ENCODE peak calls at places on chromosomes 5 and 9, in six cellular contexts. One of them, this sample, is unnamed.

GRCh38 chr9:84773023-84773422 is 103.5 kb downstream of the NTRK2 start:
- DNase-seq in testis: no peak
- DNase-seq in progenitor cell of endocrine pancreas: no peak
- DNase-seq in foreskin fibroblast: peak; percentile 60
- DNase-seq in colonic mucosa: no peak
- DNase-seq in AG04449: peak; percentile 38
- DNase-seq in this sample: no peak

GRCh38 chr5:107805819-107806218 is 135.1 kb upstream of the EFNA5 start:
- DNase-seq in testis: no peak
- DNase-seq in colonic mucosa: no peak
- DNase-seq in progenitor cell of endocrine pancreas: no peak
- DNase-seq in AG04449: no peak
- DNase-seq in foreskin fibroblast: no peak
- DNase-seq in this sample: no peak

GRCh38 chr9:106333487-106333886 is 529.5 kb upstream of the ZNF462 start:
- DNase-seq in progenitor cell of endocrine pancreas: no peak
- DNase-seq in AG04449: no peak
- DNase-seq in testis: no peak
- DNase-seq in colonic mucosa: no peak
- DNase-seq in foreskin fibroblast: no peak
- DNase-seq in this sample: no peak

GRCh38 chr5:76401801-76402250 is 1.3 kb upstream of the IQGAP2 start:
- DNase-seq in progenitor cell of endocrine pancreas: no peak
- DNase-seq in colonic mucosa: no peak
- DNase-seq in foreskin fibroblast: no peak
- DNase-seq in AG04449: no peak
- DNase-seq in testis: no peak
- DNase-seq in this sample: no peak

GRCh38 chr9:83537331-83538171 is 650 bp downstream of the FRMD3 start:
- DNase-seq in progenitor cell of endocrine pancreas: no peak
- DNase-seq in testis: no peak
- DNase-seq in foreskin fibroblast: peak; percentile 64
- DNase-seq in AG04449: no peak
- DNase-seq in colonic mucosa: peak; percentile 20
- DNase-seq in this sample: no peak

GRCh38 chr9:133000842-133001241 is 22.3 kb downstream of the GFI1B start:
- DNase-seq in colonic mucosa: no peak
- DNase-seq in AG04449: no peak
- DNase-seq in progenitor cell of endocrine pancreas: no peak
- DNase-seq in testis: no peak
- DNase-seq in foreskin fibroblast: no peak
- DNase-seq in this sample: no peak

GRCh38 chr5:38396766-38397165 is 138.4 kb downstream of the EGFLAM start:
- DNase-seq in colonic mucosa: no peak
- DNase-seq in foreskin fibroblast: no peak
- DNase-seq in AG04449: no peak
- DNase-seq in progenitor cell of endocrine pancreas: no peak
- DNase-seq in testis: no peak
- DNase-seq in this sample: no peak

GRCh38 chr5:91885291-91886265 is 502.5 kb upstream of the ARRDC3 start:
- DNase-seq in foreskin fibroblast: peak; percentile 2
- DNase-seq in progenitor cell of endocrine pancreas: no peak
- DNase-seq in colonic mucosa: no peak
- DNase-seq in AG04449: no peak
- DNase-seq in testis: no peak
- DNase-seq in this sample: no peak

GRCh38 chr9:135408676-135409254 is 70.8 kb upstream of the PPP1R26 start:
- DNase-seq in testis: no peak
- DNase-seq in AG04449: no peak
- DNase-seq in colonic mucosa: no peak
- DNase-seq in progenitor cell of endocrine pancreas: no peak
- DNase-seq in foreskin fibroblast: no peak
- DNase-seq in this sample: no peak

GRCh38 chr5:141992349-141992963 is 20.4 kb downstream of the GNPDA1 start:
- DNase-seq in colonic mucosa: peak; percentile 79
- DNase-seq in foreskin fibroblast: peak; percentile 77
- DNase-seq in progenitor cell of endocrine pancreas: peak; percentile 53
- DNase-seq in testis: peak; percentile 90
- DNase-seq in AG04449: no peak
- DNase-seq in this sample: no peak

GRCh38 chr5:173812811-173813550 is 75.2 kb upstream of the CPEB4 start:
- DNase-seq in progenitor cell of endocrine pancreas: no peak
- DNase-seq in testis: no peak
- DNase-seq in foreskin fibroblast: peak; percentile 41
- DNase-seq in colonic mucosa: no peak
- DNase-seq in AG04449: no peak
- DNase-seq in this sample: no peak

GRCh38 chr5:142602720-142603245 is 83.1 kb downstream of the FGF1 start:
- DNase-seq in AG04449: no peak
- DNase-seq in testis: no peak
- DNase-seq in colonic mucosa: no peak
- DNase-seq in foreskin fibroblast: no peak
- DNase-seq in progenitor cell of endocrine pancreas: no peak
- DNase-seq in this sample: no peak

GRCh38 chr9:33139421-33140228 is 27.5 kb downstream of the B4GALT1 start:
- DNase-seq in progenitor cell of endocrine pancreas: no peak
- DNase-seq in foreskin fibroblast: peak; percentile 95
- DNase-seq in testis: peak; percentile 96
- DNase-seq in AG04449: no peak
- DNase-seq in colonic mucosa: peak; percentile 58
- DNase-seq in this sample: no peak

GRCh38 chr5:10652606-10653005 is 88.7 kb downstream of the ANKRD33B start:
- DNase-seq in progenitor cell of endocrine pancreas: no peak
- DNase-seq in colonic mucosa: no peak
- DNase-seq in foreskin fibroblast: no peak
- DNase-seq in testis: no peak
- DNase-seq in AG04449: no peak
- DNase-seq in this sample: no peak

GRCh38 chr5:19140276-19140675 is 847.7 kb downstream of the CDH18 start:
- DNase-seq in colonic mucosa: no peak
- DNase-seq in progenitor cell of endocrine pancreas: no peak
- DNase-seq in testis: no peak
- DNase-seq in foreskin fibroblast: no peak
- DNase-seq in AG04449: no peak
- DNase-seq in this sample: no peak

GRCh38 chr5:169566202-169566601 is 17.4 kb upstream of the SPDL1 start:
- DNase-seq in progenitor cell of endocrine pancreas: no peak
- DNase-seq in AG04449: no peak
- DNase-seq in foreskin fibroblast: no peak
- DNase-seq in colonic mucosa: no peak
- DNase-seq in testis: no peak
- DNase-seq in this sample: no peak

GRCh38 chr5:72224946-72225427 is 95.1 kb downstream of the MRPS27 start:
- DNase-seq in foreskin fibroblast: no peak
- DNase-seq in testis: no peak
- DNase-seq in progenitor cell of endocrine pancreas: no peak
- DNase-seq in AG04449: peak; percentile 59
- DNase-seq in colonic mucosa: no peak
- DNase-seq in this sample: no peak

GRCh38 chr5:96876292-96876850 is at the start of gene ERAP2:
- DNase-seq in AG04449: no peak
- DNase-seq in testis: no peak
- DNase-seq in progenitor cell of endocrine pancreas: no peak
- DNase-seq in colonic mucosa: peak; percentile 40
- DNase-seq in foreskin fibroblast: peak; percentile 60
- DNase-seq in this sample: no peak

GRCh38 chr9:105088088-105088487 is 156.4 kb upstream of the SLC44A1 start:
- DNase-seq in colonic mucosa: no peak
- DNase-seq in AG04449: no peak
- DNase-seq in foreskin fibroblast: no peak
- DNase-seq in progenitor cell of endocrine pancreas: no peak
- DNase-seq in testis: no peak
- DNase-seq in this sample: no peak

GRCh38 chr5:132074772-132075718 is 1.5 kb downstream of the CSF2 start:
- DNase-seq in AG04449: no peak
- DNase-seq in progenitor cell of endocrine pancreas: no peak
- DNase-seq in testis: no peak
- DNase-seq in colonic mucosa: no peak
- DNase-seq in foreskin fibroblast: no peak
- DNase-seq in this sample: no peak

GRCh38 chr9:69535296-69535832 is 136.8 kb downstream of the APBA1 start:
- DNase-seq in colonic mucosa: no peak
- DNase-seq in progenitor cell of endocrine pancreas: no peak
- DNase-seq in foreskin fibroblast: no peak
- DNase-seq in AG04449: no peak
- DNase-seq in testis: no peak
- DNase-seq in this sample: no peak

GRCh38 chr5:131716650-131717049 is 80.2 kb downstream of the FNIP1 start:
- DNase-seq in progenitor cell of endocrine pancreas: no peak
- DNase-seq in testis: no peak
- DNase-seq in colonic mucosa: no peak
- DNase-seq in AG04449: no peak
- DNase-seq in foreskin fibroblast: no peak
- DNase-seq in this sample: no peak

GRCh38 chr5:54753753-54754152 is 231.6 kb downstream of the ESM1 start:
- DNase-seq in foreskin fibroblast: no peak
- DNase-seq in AG04449: no peak
- DNase-seq in progenitor cell of endocrine pancreas: no peak
- DNase-seq in colonic mucosa: no peak
- DNase-seq in testis: no peak
- DNase-seq in this sample: no peak

DNA sequence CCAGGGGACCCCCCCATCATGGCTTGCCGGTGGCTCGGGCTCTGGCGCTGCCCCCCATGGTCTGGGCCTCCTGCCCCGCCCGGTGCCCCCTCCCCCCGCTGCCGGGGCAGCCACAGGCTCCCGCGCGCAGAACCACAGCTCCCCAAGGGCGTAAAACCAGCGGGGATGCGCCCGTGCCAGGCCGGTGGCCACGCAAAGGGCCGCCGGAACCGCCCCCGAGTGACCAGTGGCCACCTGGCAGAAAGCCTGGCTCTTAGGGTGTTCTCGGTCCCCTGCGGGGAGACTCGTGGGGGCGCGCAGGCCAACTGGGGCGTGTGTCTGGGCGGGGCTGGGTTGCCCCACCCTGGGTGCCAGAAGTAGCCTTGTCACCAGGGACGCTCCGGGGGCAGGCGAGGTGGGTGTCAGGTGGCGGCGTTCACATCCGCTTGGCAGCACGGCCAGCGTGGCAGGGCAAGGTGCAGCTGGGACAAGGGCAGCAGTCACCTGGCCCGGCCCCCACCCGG is 515 bp upstream of the AGPAT2 start:
- DNase-seq in foreskin fibroblast: no peak
- DNase-seq in progenitor cell of endocrine pancreas: no peak
- DNase-seq in colonic mucosa: peak; percentile 87
- DNase-seq in testis: no peak
- DNase-seq in AG04449: no peak
- DNase-seq in this sample: no peak
- TF ChIP-seq CTCF in foreskin fibroblast: no peak
- TF ChIP-seq CTCF in progenitor cell of endocrine pancreas: no peak
- TF ChIP-seq CTCF in colonic mucosa: no peak
- TF ChIP-seq CTCF in testis: no peak
- TF ChIP-seq CTCF in AG04449: no peak
- TF ChIP-seq CTCF in this sample: no peak

DNA sequence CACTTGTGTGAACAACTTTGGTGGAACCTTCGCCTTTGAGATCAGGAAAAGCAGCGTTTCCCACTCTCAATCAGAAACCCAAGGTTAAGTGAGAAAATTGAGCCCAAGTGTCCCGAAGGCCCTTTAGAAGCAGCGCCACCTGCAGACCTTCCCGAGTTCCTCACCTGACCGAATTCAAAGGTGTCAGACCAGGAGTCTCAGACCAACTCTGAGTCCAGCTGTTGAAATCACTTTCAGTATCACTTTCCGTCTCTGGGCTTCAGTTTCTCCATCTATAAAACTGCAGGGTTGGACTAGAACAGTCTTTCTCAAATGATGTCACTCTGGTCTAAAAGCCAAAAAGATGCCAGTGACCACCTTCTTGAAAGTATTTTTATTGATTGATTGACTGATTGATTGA is 31.7 kb upstream of the GRHPR start:
- DNase-seq in progenitor cell of endocrine pancreas: no peak
- DNase-seq in testis: no peak
- DNase-seq in colonic mucosa: peak; percentile 63
- DNase-seq in foreskin fibroblast: no peak
- DNase-seq in AG04449: no peak
- DNase-seq in this sample: no peak
- TF ChIP-seq CTCF in progenitor cell of endocrine pancreas: peak; percentile 54
- TF ChIP-seq CTCF in testis: no peak
- TF ChIP-seq CTCF in colonic mucosa: peak; percentile 47
- TF ChIP-seq CTCF in foreskin fibroblast: no peak
- TF ChIP-seq CTCF in AG04449: no peak
- TF ChIP-seq CTCF in this sample: peak; percentile 52

DNA sequence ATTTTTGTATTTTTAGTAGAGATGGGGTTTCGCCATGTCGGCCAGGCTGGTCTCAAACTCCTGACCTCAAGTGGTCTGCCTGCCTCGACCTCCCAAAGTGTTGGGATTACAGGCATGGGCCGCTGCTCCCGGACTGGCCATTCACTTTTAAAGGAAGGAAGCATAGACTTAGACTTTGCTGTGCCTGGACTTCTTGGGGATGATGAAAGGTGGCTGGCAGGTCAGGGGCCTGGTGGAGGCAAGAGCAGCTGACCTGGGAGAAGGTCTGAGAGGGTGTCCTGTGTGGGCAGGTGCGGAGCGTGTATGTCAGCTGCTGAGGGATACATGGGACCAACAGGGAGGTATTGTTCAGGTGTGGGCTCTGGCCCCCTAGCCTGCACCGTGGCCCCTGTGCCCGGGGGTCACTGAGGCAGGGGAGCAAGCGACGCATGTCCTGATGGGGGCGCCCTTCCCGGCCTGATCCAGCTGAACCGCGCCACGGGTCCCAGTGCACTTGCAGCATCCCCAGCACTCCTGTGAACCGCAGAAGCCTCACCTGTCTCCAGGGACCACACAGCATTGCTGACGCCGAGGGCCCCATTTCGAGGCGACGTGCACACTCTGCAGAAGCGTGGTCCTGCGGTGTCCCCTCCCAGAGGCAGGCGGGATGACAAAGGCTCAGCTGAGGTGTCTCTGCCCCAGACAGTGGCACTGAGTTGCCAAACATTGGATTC is 23.1 kb downstream of the NDUFS6 start:
- DNase-seq in colonic mucosa: no peak
- DNase-seq in AG04449: no peak
- DNase-seq in testis: no peak
- DNase-seq in progenitor cell of endocrine pancreas: no peak
- DNase-seq in foreskin fibroblast: no peak
- DNase-seq in this sample: no peak
- TF ChIP-seq CTCF in colonic mucosa: no peak
- TF ChIP-seq CTCF in AG04449: no peak
- TF ChIP-seq CTCF in testis: no peak
- TF ChIP-seq CTCF in progenitor cell of endocrine pancreas: no peak
- TF ChIP-seq CTCF in foreskin fibroblast: no peak
- TF ChIP-seq CTCF in this sample: no peak

GRCh38 chr5:139188558-139189270 is 9.5 kb downstream of the SIL1 start:
- DNase-seq in progenitor cell of endocrine pancreas: no peak
- DNase-seq in colonic mucosa: no peak
- DNase-seq in testis: no peak
- DNase-seq in foreskin fibroblast: no peak
- DNase-seq in AG04449: no peak
- DNase-seq in this sample: no peak

GRCh38 chr5:139197710-139198669 is at the start of gene SIL1:
- DNase-seq in progenitor cell of endocrine pancreas: peak; percentile 93
- DNase-seq in AG04449: peak; percentile 46
- DNase-seq in colonic mucosa: peak; percentile 99
- DNase-seq in testis: peak; percentile 98
- DNase-seq in foreskin fibroblast: peak; percentile 99
- DNase-seq in this sample: peak; percentile 96

GRCh38 chr5:139194486-139194885 is 3.7 kb downstream of the SIL1 start:
- DNase-seq in progenitor cell of endocrine pancreas: no peak
- DNase-seq in testis: no peak
- DNase-seq in colonic mucosa: no peak
- DNase-seq in AG04449: no peak
- DNase-seq in foreskin fibroblast: no peak
- DNase-seq in this sample: no peak

GRCh38 chr5:139190125-139190524 is 8.0 kb downstream of the SIL1 start:
- DNase-seq in testis: no peak
- DNase-seq in progenitor cell of endocrine pancreas: no peak
- DNase-seq in AG04449: peak; percentile 67
- DNase-seq in foreskin fibroblast: peak; percentile 79
- DNase-seq in colonic mucosa: no peak
- DNase-seq in this sample: no peak

GRCh38 chr5:139193928-139194327 is 4.2 kb downstream of the SIL1 start:
- DNase-seq in progenitor cell of endocrine pancreas: no peak
- DNase-seq in foreskin fibroblast: peak; percentile 33
- DNase-seq in testis: no peak
- DNase-seq in AG04449: no peak
- DNase-seq in colonic mucosa: no peak
- DNase-seq in this sample: no peak
- TF ChIP-seq CTCF in progenitor cell of endocrine pancreas: peak; percentile 42
- TF ChIP-seq CTCF in foreskin fibroblast: no peak
- TF ChIP-seq CTCF in testis: peak; percentile 20
- TF ChIP-seq CTCF in AG04449: no peak
- TF ChIP-seq CTCF in colonic mucosa: no peak
- TF ChIP-seq CTCF in this sample: peak; percentile 57

This sample was measured in type B pancreatic cell.